ENCODE peak calls at places on chromosomes 7 and 10, in four cellular contexts. Q is stomach, F is esophagus squamous epithelium, U is Karpas-422. O is an unnamed sample. For H3K4me1, the result is how much of the 10 kb centered on the place peaks cover.

GRCh38 chr10:29980084-29980483 is 79.3 kb downstream of the JCAD start:
- DNase-seq in F (no peak), U (no peak), Q (peak), O (no peak)

GRCh38 chr7:75559355-75559986 is 67.4 kb downstream of the SPDYE5 start:
- DNase-seq in U (no peak), Q (no peak), F (no peak), O (no peak)

GRCh38 chr10:102735065-102735562 is 8.6 kb upstream of the WBP1L start:
- DNase-seq in U (no peak), F (no peak), Q (no peak), O (no peak)

GRCh38 chr7:65250216-65250615 is 123.4 kb upstream of the ZNF92 start:
- DNase-seq in F (no peak), U (no peak), Q (no peak), O (no peak)

GRCh38 chr7:53624391-53624790 is 589.0 kb downstream of the POM121L12 start:
- DNase-seq in F (no peak), U (no peak), Q (no peak), O (no peak)

GRCh38 chr7:147483634-147484292 is 1106.8 kb upstream of the C7orf33 start:
- DNase-seq in Q (no peak), F (no peak), U (no peak), O (no peak)

GRCh38 chr7:138129551-138130165 is 53.4 kb downstream of the AKR1D1 start:
- DNase-seq in Q (no peak), U (no peak), F (no peak), O (no peak)

GRCh38 chr10:48590945-48591344 is 13.9 kb downstream of the ARHGAP22 start:
- DNase-seq in U (no peak), F (no peak), Q (no peak), O (no peak)

GRCh38 chr10:10826125-10826524 is 191.5 kb upstream of the CELF2 start:
- DNase-seq in F (no peak), Q (no peak), U (no peak), O (no peak)

GRCh38 chr10:113493195-113493594 is 59.7 kb upstream of the HABP2 start:
- DNase-seq in F (no peak), Q (no peak), U (no peak), O (no peak)

GRCh38 chr10:77418211-77418640 is 219.4 kb downstream of the KCNMA1 start:
- DNase-seq in F (no peak), Q (no peak), U (no peak), O (no peak)

GRCh38 chr10:133442191-133442966 is 11.4 kb upstream of the SCART1 start:
- DNase-seq in U (no peak), F (no peak), Q (peak), O (no peak)

GRCh38 chr10:86253171-86254072 is 113.2 kb downstream of the GRID1 start:
- DNase-seq in U (no peak), F (no peak), Q (peak), O (no peak)

GRCh38 chr7:118232837-118233236 is 8.3 kb downstream of the ANKRD7 start:
- DNase-seq in F (no peak), U (no peak), Q (no peak), O (no peak)

GRCh38 chr7:157426463-157427301 is 89.9 kb downstream of the DNAJB6 start:
- DNase-seq in Q (no peak), U (no peak), F (no peak), O (no peak)

GRCh38 chr7:36601596-36601995 is 122.7 kb downstream of the AOAH start:
- DNase-seq in Q (no peak), F (no peak), U (no peak), O (no peak)

GRCh38 chr10:71396714-71397339 is at the start of gene CDH23:
- DNase-seq in U (no peak), F (no peak), Q (peak), O (no peak)

GRCh38 chr10:71395621-71396020 is 1.1 kb upstream of the CDH23 start:
- DNase-seq in U (no peak), Q (no peak), F (no peak), O (no peak)

GRCh38 chr10:71394926-71395562 is 1.7 kb upstream of the CDH23 start:
- DNase-seq in F (no peak), U (no peak), Q (no peak), O (no peak)

GRCh38 chr10:71397340-71398212 is 856 bp downstream of the CDH23 start:
- DNase-seq in F (no peak), Q (no peak), U (no peak), O (no peak)

GRCh38 chr10:71396084-71396713 is 521 bp upstream of the CDH23 start:
- DNase-seq in U (no peak), F (no peak), Q (peak), O (no peak)
- H3K4me3 ChIP-seq in U (no peak), F (peak), Q (peak), O (peak)

GRCh38 chr7:111029141-111029572 is 61.8 kb upstream of the LRRN3 start:
- DNase-seq in F (no peak), Q (no peak), U (no peak), O (no peak)

GRCh38 chr7:111025013-111025412 is 65.9 kb upstream of the LRRN3 start:
- DNase-seq in Q (no peak), U (no peak), F (no peak), O (no peak)

GRCh38 chr7:111026806-111027205 is 64.1 kb upstream of the LRRN3 start:
- DNase-seq in Q (no peak), U (no peak), F (no peak), O (no peak)

GRCh38 chr7:111027396-111027795 is 63.5 kb upstream of the LRRN3 start:
- DNase-seq in U (no peak), F (no peak), Q (no peak), O (no peak)

GRCh38 chr7:111026301-111026700 is 64.6 kb upstream of the LRRN3 start:
- DNase-seq in F (no peak), U (no peak), Q (no peak), O (no peak)
- H3K4me1 ChIP-seq in F (under half), U (under half), Q (under half), O (under half)

DNA sequence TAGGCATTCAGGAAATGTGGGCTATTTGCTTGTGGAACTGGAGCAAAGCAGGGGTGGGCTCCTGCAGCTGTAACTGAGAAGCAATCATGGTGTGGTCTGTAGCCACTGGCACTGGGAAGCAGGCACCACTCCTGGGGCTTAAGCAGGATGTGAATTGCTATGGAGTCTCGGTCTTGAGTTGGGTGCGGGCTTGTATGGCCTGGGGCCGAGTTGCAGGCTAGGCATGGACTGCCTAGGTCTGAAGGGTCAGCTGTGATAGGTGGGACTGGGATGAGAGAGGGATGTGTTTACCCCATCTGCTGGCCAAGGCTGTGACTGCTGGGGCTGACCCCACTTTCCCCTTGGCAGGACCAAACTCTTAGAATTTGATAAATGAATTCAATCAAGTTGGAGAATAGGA is 43.0 kb downstream of the ADCY1 start:
- DNase-seq in F (no peak), Q (no peak), U (no peak), O (no peak)
- H3K4me3 ChIP-seq in F (no peak), Q (no peak), U (no peak), O (no peak)

DNA sequence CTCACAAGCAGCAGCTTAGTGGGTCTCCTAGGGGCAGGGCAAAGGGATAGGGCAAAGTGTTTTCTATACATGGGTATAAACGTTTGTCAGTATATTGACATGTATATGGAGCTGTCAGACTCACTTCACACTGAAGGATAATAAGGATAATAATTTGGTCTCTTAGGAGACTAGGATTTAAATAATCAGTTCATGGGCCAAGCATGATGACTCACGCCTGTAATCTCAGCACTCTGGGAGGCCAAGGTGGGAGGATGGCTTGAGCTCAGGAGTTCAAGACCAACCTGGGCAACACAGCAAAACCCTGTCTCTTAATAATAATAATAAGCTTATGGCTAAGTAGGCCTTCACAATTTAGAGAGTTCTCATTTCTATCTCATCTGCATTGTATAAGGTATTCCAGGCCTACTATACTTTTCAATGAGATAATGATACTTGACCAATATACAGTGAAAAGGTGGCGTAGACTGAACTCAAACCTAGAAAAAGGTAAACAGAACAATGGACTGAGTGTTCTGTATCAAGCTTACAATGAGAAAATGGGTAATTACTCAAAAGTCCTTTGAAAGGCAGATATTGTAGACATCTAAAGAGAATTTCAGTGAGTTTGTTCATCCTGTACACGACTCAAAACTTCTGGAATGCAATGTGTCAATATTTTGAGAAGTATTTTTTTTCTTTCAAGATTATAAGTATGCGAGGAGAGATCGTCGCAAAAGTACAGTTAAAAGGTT is 7.0 kb downstream of the GSAP start:
- DNase-seq in U (no peak), F (no peak), Q (no peak), O (no peak)
- H3K4me1 ChIP-seq in U (under half), F (under half), Q (under half), O (under half)

DNA sequence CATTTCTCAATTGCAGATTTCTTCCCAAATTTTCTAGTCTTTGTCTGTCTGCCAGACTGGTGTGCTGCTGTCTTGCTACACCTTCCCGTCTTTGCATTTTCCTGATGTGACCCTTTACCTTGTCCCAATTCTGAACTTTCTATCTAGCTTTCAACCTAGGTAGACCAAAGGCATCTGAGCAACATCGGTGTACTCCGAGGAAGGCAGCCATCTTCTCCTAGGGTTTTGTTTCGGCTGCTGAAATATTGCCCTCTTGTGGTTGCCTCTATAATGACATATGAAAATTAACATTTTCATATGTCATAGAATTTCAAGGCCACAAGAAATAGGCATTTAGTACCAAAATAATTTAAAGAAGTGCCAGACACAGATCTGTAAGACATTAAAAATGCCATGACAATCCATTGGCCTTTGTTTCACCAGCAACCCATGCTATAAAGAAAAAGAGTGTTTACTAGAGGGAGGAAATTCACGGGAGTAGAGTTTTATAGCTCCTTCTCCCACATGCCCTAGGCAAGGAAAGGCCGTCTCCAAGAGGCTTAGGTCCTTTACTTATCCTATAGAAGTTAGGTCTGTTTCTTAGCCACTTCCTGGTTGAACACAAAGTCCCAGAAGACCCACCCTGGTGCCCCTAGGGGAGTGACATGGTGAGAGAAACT is 23.4 kb downstream of the OR9A2 start:
- DNase-seq in F (no peak), Q (no peak), U (peak), O (no peak)
- H3K4me3 ChIP-seq in F (peak), Q (peak), U (peak), O (peak)

DNA sequence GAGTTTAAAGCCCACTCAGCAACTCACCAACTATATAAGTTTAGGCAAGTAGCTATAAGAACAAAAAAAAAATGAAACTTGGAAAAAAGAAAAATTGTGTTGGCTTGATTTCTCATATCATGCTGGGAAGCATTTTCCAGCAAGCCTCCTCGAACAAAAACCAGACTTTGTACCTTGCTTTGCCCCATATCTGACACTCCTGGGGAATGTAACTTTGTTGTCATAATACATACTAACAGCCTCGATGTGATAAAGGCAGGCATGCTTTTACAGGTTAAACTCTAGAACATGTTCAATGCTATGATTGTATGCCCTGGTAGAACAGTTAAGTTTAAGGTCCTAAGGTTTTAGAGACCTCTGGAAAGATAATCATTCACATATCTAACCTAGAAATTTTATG is 11.6 kb downstream of the CFAP43 start:
- DNase-seq in F (no peak), Q (no peak), U (peak), O (no peak)
- H3K4me1 ChIP-seq in F (under half), Q (under half), U (under half), O (under half)

GRCh38 chr7:96416599-96416998 is 94.7 kb upstream of the SLC25A13 start:
- DNase-seq in Q (no peak), F (no peak), U (no peak), O (no peak)
- H3K4me3 ChIP-seq in Q (no peak), F (no peak), U (no peak), O (no peak)

GRCh38 chr10:14040787-14041631 is 289.7 kb downstream of the FRMD4A start:
- DNase-seq in F (no peak), Q (no peak), U (no peak), O (no peak)
- H3K4me1 ChIP-seq in F (under half), Q (under half), U (under half), O (under half)

GRCh38 chr7:82742163-82742562 is 298.6 kb upstream of the CACNA2D1 start:
- DNase-seq in F (no peak), Q (no peak), U (no peak), O (no peak)
- H3K4me3 ChIP-seq in F (no peak), Q (no peak), U (no peak), O (no peak)

DNA sequence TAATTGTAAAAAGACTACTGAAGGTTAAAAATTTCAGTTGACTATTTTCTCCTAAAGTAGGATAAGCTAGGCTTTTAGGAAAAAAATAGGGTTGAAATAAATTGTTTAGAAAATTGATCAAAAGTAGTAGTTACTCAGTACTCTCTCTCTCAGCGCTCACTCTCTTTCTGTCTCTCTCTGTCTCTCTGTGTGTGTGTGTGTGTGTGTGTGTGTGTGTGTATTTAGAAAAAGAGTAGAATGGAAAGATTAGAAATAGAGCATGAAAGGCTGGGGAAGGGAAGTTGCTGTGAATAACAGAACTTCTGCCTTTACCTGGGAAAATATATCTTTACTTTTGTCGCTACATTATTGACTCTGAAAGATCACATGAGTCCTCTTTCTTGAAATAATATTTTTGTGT is 20.6 kb downstream of the ADK start:
- DNase-seq in Q (no peak), U (no peak), F (no peak), O (no peak)
- H3K4me1 ChIP-seq in Q (under half), U (under half), F (under half), O (under half)

O was measured in thoracic aorta.